ENCODE peak calls at places on chromosomes 16 and 17, in nine cellular contexts. One of them, this sample, is unnamed.

GRCh38 chr16:47971225-47971624 is 184.6 kb downstream of the ABCC12 start:
- DNase-seq in prostate gland: no peak
- DNase-seq in OCI-LY7: no peak
- DNase-seq in body of pancreas: no peak
- DNase-seq in IMR-90: no peak
- DNase-seq in heart left ventricle: no peak
- DNase-seq in Panc1: no peak
- DNase-seq in coronary artery: no peak
- DNase-seq in endodermal cell: no peak
- DNase-seq in this sample: no peak

GRCh38 chr16:57755726-57756423 is 20.3 kb downstream of the KATNB1 start:
- DNase-seq in coronary artery: no peak
- DNase-seq in heart left ventricle: no peak
- DNase-seq in prostate gland: no peak
- DNase-seq in Panc1: no peak
- DNase-seq in IMR-90: no peak
- DNase-seq in endodermal cell: no peak
- DNase-seq in body of pancreas: peak; percentile 6
- DNase-seq in OCI-LY7: no peak
- DNase-seq in this sample: no peak

GRCh38 chr17:44219126-44219635 is 294 bp downstream of the UBTF start:
- DNase-seq in heart left ventricle: peak; percentile 77
- DNase-seq in endodermal cell: peak; percentile 87
- DNase-seq in body of pancreas: peak; percentile 74
- DNase-seq in OCI-LY7: peak; percentile 88
- DNase-seq in IMR-90: peak; percentile 65
- DNase-seq in Panc1: no peak
- DNase-seq in coronary artery: peak; percentile 80
- DNase-seq in prostate gland: peak; percentile 42
- DNase-seq in this sample: peak; percentile 31

GRCh38 chr17:42509409-42509808 is 26.6 kb upstream of the NAGLU start:
- DNase-seq in endodermal cell: no peak
- DNase-seq in Panc1: no peak
- DNase-seq in OCI-LY7: no peak
- DNase-seq in heart left ventricle: no peak
- DNase-seq in IMR-90: no peak
- DNase-seq in coronary artery: no peak
- DNase-seq in body of pancreas: no peak
- DNase-seq in prostate gland: peak; percentile 76
- DNase-seq in this sample: no peak

GRCh38 chr17:45149037-45149668 is 878 bp downstream of the HEXIM1 start:
- DNase-seq in Panc1: no peak
- DNase-seq in body of pancreas: peak; percentile 84
- DNase-seq in IMR-90: peak; percentile 78
- DNase-seq in OCI-LY7: peak; percentile 86
- DNase-seq in coronary artery: peak; percentile 93
- DNase-seq in heart left ventricle: peak; percentile 94
- DNase-seq in prostate gland: peak; percentile 83
- DNase-seq in endodermal cell: peak; percentile 97
- DNase-seq in this sample: peak; percentile 78

GRCh38 chr17:43832976-43833829 is at the start of gene MPP3:
- DNase-seq in Panc1: no peak
- DNase-seq in endodermal cell: peak; percentile 85
- DNase-seq in IMR-90: peak; percentile 59
- DNase-seq in coronary artery: no peak
- DNase-seq in body of pancreas: peak; percentile 77
- DNase-seq in heart left ventricle: peak; percentile 82
- DNase-seq in prostate gland: peak; percentile 52
- DNase-seq in OCI-LY7: no peak
- DNase-seq in this sample: peak; percentile 33

GRCh38 chr17:43549496-43549895 is 3.4 kb upstream of the ETV4 start:
- DNase-seq in prostate gland: no peak
- DNase-seq in endodermal cell: peak; percentile 62
- DNase-seq in IMR-90: no peak
- DNase-seq in Panc1: no peak
- DNase-seq in OCI-LY7: no peak
- DNase-seq in body of pancreas: no peak
- DNase-seq in heart left ventricle: no peak
- DNase-seq in coronary artery: no peak
- DNase-seq in this sample: no peak

GRCh38 chr16:20348365-20349185 is 3.9 kb downstream of the UMOD start:
- DNase-seq in coronary artery: no peak
- DNase-seq in heart left ventricle: no peak
- DNase-seq in IMR-90: no peak
- DNase-seq in Panc1: no peak
- DNase-seq in prostate gland: peak; percentile 35
- DNase-seq in endodermal cell: peak; percentile 92
- DNase-seq in body of pancreas: peak; percentile 80
- DNase-seq in OCI-LY7: no peak
- DNase-seq in this sample: no peak

DNA sequence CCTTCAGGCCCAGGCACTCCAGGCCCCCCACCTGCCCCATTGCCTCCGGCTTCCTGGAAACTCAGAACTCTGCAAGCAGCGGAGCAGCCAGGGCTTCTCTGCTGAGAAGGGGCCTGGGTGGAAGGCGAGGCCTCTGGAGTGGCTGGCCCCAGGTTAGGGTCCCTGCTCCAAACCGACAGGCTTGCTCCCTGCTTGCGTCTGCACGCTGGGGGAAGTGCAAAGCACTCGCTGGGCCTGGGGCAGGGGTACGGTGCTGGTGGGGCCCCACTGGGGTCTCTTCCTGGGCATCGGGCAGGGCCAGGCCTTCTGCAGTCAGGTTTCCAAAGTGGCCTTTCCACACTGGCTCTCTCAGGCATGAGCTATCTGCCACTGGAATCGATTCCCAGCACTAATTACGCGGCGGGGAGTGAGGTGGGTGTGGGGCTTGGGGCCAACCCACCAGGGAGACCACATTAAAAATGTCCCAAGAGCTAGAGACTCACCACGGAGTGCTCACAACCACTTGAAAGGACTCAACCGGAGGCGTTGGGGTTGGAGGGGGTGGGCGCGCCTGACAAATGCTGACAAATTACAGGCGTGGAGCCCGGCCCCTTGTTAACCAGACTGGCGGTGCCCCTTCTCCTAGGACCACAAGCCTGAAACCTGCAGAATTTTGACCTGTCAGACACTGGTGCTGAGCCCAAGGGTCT is 17.9 kb downstream of the FAM83G start:
- DNase-seq in Panc1: no peak
- DNase-seq in prostate gland: no peak
- DNase-seq in body of pancreas: no peak
- DNase-seq in coronary artery: no peak
- DNase-seq in IMR-90: no peak
- DNase-seq in endodermal cell: no peak
- DNase-seq in heart left ventricle: no peak
- DNase-seq in OCI-LY7: no peak
- DNase-seq in this sample: no peak
- H3K27ac ChIP-seq in Panc1: no peak overlapping the region
- H3K27ac ChIP-seq in prostate gland: no peak overlapping the region
- H3K27ac ChIP-seq in body of pancreas: peak overlapping the region; percentile 74
- H3K27ac ChIP-seq in coronary artery: no peak overlapping the region
- H3K27ac ChIP-seq in IMR-90: no peak overlapping the region
- H3K27ac ChIP-seq in endodermal cell: no peak overlapping the region
- H3K27ac ChIP-seq in heart left ventricle: no peak overlapping the region
- H3K27ac ChIP-seq in OCI-LY7: no peak overlapping the region
- H3K27ac ChIP-seq in this sample: no peak overlapping the region

GRCh38 chr17:9767432-9767991 is 23.9 kb downstream of the DHRS7C start:
- DNase-seq in IMR-90: no peak
- DNase-seq in body of pancreas: no peak
- DNase-seq in endodermal cell: peak; percentile 50
- DNase-seq in OCI-LY7: no peak
- DNase-seq in coronary artery: peak; percentile 55
- DNase-seq in Panc1: no peak
- DNase-seq in heart left ventricle: no peak
- DNase-seq in prostate gland: no peak
- DNase-seq in this sample: no peak

GRCh38 chr17:9769036-9769695 is 22.2 kb downstream of the DHRS7C start:
- DNase-seq in OCI-LY7: no peak
- DNase-seq in body of pancreas: no peak
- DNase-seq in IMR-90: no peak
- DNase-seq in heart left ventricle: no peak
- DNase-seq in coronary artery: no peak
- DNase-seq in endodermal cell: peak; percentile 57
- DNase-seq in Panc1: no peak
- DNase-seq in prostate gland: no peak
- DNase-seq in this sample: no peak

GRCh38 chr17:9766970-9767369 is 24.4 kb downstream of the DHRS7C start:
- DNase-seq in prostate gland: no peak
- DNase-seq in OCI-LY7: no peak
- DNase-seq in Panc1: no peak
- DNase-seq in IMR-90: no peak
- DNase-seq in endodermal cell: no peak
- DNase-seq in coronary artery: peak; percentile 36
- DNase-seq in heart left ventricle: peak; percentile 41
- DNase-seq in body of pancreas: no peak
- DNase-seq in this sample: no peak

GRCh38 chr17:9771465-9771864 is 19.9 kb downstream of the DHRS7C start:
- DNase-seq in coronary artery: peak; percentile 67
- DNase-seq in IMR-90: no peak
- DNase-seq in body of pancreas: no peak
- DNase-seq in Panc1: no peak
- DNase-seq in prostate gland: no peak
- DNase-seq in OCI-LY7: no peak
- DNase-seq in endodermal cell: no peak
- DNase-seq in heart left ventricle: no peak
- DNase-seq in this sample: no peak

DNA sequence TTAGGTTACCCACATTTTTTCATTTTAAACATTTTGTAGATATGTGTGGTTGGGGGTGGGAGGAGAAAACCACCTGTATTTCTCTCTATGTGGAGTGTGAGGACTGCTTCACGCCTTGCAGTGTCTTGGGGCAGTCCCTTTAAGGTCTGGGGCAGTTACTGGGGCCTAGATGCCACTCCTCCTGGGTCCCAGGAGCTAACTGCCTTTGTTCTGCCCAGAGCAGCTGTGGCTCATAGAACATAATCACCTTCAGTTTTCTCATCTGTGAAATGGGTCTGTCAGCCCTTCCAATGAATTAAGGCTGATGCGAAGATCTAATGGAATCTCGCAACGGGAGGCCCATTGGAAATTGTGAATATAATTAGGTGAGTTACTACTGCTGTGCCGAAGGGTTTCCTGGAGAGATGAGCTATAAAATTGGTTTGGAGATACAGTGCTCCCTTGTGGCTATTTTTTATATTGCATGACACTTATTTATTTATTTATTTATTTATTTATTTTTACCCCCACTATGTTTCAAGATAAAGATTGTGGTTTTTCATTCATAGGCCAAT is 22.9 kb downstream of the DHRS7C start:
- DNase-seq in IMR-90: peak; percentile 16
- DNase-seq in coronary artery: peak; percentile 8
- DNase-seq in Panc1: peak; percentile 18
- DNase-seq in body of pancreas: no peak
- DNase-seq in prostate gland: no peak
- DNase-seq in OCI-LY7: peak; percentile 50
- DNase-seq in endodermal cell: peak; percentile 65
- DNase-seq in heart left ventricle: no peak
- DNase-seq in this sample: no peak
- TF ChIP-seq CTCF in IMR-90: peak; percentile 30
- TF ChIP-seq CTCF in coronary artery: peak; percentile 54
- TF ChIP-seq CTCF in Panc1: peak; percentile 56
- TF ChIP-seq CTCF in body of pancreas: peak; percentile 39
- TF ChIP-seq CTCF in prostate gland: peak; percentile 47
- TF ChIP-seq CTCF in OCI-LY7: peak; percentile 72
- TF ChIP-seq CTCF in endodermal cell: peak; percentile 78
- TF ChIP-seq CTCF in heart left ventricle: peak; percentile 45
- TF ChIP-seq CTCF in this sample: peak; percentile 67

DNA sequence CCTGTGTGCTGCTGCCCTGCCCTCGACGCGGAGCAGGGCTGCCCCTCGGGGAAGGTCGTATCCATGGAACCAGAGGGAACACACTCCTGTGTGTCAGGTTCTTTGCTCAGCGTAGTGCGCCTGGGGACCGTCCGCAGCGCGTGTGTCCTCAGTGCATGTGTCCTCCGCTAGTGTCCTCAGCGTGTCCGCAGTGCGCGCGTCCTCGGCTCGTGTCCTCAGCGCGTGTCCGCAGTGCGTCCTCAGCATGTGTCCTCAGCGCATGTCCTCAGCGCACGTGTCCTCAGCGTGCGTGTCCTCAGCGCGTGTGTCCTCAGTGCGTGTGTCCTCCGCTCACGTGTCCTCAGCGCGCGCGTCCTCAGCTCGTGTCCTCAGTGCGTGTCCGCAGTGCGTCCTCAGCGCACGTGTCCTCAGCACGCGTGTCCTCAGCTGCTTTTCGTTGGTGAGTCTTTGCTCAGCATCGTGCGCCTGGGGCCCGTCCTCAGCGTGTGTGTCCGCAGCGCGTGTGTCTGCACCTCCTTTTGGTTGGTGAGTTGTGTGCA is 59.2 kb upstream of the ZNF750 start:
- DNase-seq in body of pancreas: no peak
- DNase-seq in IMR-90: no peak
- DNase-seq in coronary artery: no peak
- DNase-seq in endodermal cell: no peak
- DNase-seq in OCI-LY7: no peak
- DNase-seq in prostate gland: no peak
- DNase-seq in Panc1: no peak
- DNase-seq in heart left ventricle: no peak
- DNase-seq in this sample: no peak
- H3K27ac ChIP-seq in body of pancreas: no peak overlapping the region
- H3K27ac ChIP-seq in IMR-90: no peak overlapping the region
- H3K27ac ChIP-seq in coronary artery: no peak overlapping the region
- H3K27ac ChIP-seq in endodermal cell: peak overlapping the region; percentile 49
- H3K27ac ChIP-seq in OCI-LY7: no peak overlapping the region
- H3K27ac ChIP-seq in prostate gland: no peak overlapping the region
- H3K27ac ChIP-seq in Panc1: no peak overlapping the region
- H3K27ac ChIP-seq in heart left ventricle: no peak overlapping the region
- H3K27ac ChIP-seq in this sample: no peak overlapping the region

GRCh38 chr17:75900691-75901533 is 3.8 kb downstream of the MRPL38 start:
- DNase-seq in coronary artery: no peak
- DNase-seq in Panc1: no peak
- DNase-seq in IMR-90: no peak
- DNase-seq in body of pancreas: no peak
- DNase-seq in OCI-LY7: no peak
- DNase-seq in heart left ventricle: no peak
- DNase-seq in endodermal cell: no peak
- DNase-seq in prostate gland: no peak
- DNase-seq in this sample: no peak
- TF ChIP-seq CTCF in coronary artery: no peak
- TF ChIP-seq CTCF in Panc1: no peak
- TF ChIP-seq CTCF in IMR-90: no peak
- TF ChIP-seq CTCF in body of pancreas: no peak
- TF ChIP-seq CTCF in OCI-LY7: no peak
- TF ChIP-seq CTCF in heart left ventricle: no peak
- TF ChIP-seq CTCF in endodermal cell: no peak
- TF ChIP-seq CTCF in prostate gland: no peak
- TF ChIP-seq CTCF in this sample: no peak

This sample was measured in tibial nerve.